ENCODE peak calls at places on chromosomes 12 and 14, in six cellular contexts. One of them, this sample, is unnamed.

GRCh38 chr14:97777622-97778021 is 980.4 kb downstream of the VRK1 start:
- ATAC-seq in mucosa of descending colon: no peak
- ATAC-seq in activated B cell treated with CpG ODN at 0.5 μM for 24 hours: no peak
- ATAC-seq in Right ventricle myocardium superior: no peak
- ATAC-seq in activated naive CD4-positive, alpha-beta T cell treated with anti-CD3 and anti-CD28 coated beads, Interleukin-2, amount 50 U/mL, for 72 hours: no peak
- ATAC-seq in activated naive CD8-positive, alpha-beta T cell treated with anti-CD3 and anti-CD28 coated beads, Interleukin-2, amount 10 ng/mL, durations not matched to agents 7 days and 5 days: no peak
- ATAC-seq in this sample: no peak

GRCh38 chr14:74263181-74263580 is 23.9 kb downstream of the VSX2 start:
- ATAC-seq in Right ventricle myocardium superior: no peak
- ATAC-seq in activated naive CD8-positive, alpha-beta T cell treated with anti-CD3 and anti-CD28 coated beads, Interleukin-2, amount 10 ng/mL, durations not matched to agents 7 days and 5 days: no peak
- ATAC-seq in activated B cell treated with CpG ODN at 0.5 μM for 24 hours: no peak
- ATAC-seq in mucosa of descending colon: no peak
- ATAC-seq in activated naive CD4-positive, alpha-beta T cell treated with anti-CD3 and anti-CD28 coated beads, Interleukin-2, amount 50 U/mL, for 72 hours: no peak
- ATAC-seq in this sample: no peak

GRCh38 chr14:78446807-78447206 is 276.6 kb downstream of the NRXN3 start:
- ATAC-seq in activated naive CD8-positive, alpha-beta T cell treated with anti-CD3 and anti-CD28 coated beads, Interleukin-2, amount 10 ng/mL, durations not matched to agents 7 days and 5 days: no peak
- ATAC-seq in Right ventricle myocardium superior: no peak
- ATAC-seq in activated B cell treated with CpG ODN at 0.5 μM for 24 hours: no peak
- ATAC-seq in activated naive CD4-positive, alpha-beta T cell treated with anti-CD3 and anti-CD28 coated beads, Interleukin-2, amount 50 U/mL, for 72 hours: no peak
- ATAC-seq in mucosa of descending colon: no peak
- ATAC-seq in this sample: no peak

GRCh38 chr12:105848286-105848685 is 290.5 kb downstream of the NUAK1 start:
- ATAC-seq in mucosa of descending colon: no peak
- ATAC-seq in Right ventricle myocardium superior: no peak
- ATAC-seq in activated B cell treated with CpG ODN at 0.5 μM for 24 hours: no peak
- ATAC-seq in activated naive CD8-positive, alpha-beta T cell treated with anti-CD3 and anti-CD28 coated beads, Interleukin-2, amount 10 ng/mL, durations not matched to agents 7 days and 5 days: no peak
- ATAC-seq in activated naive CD4-positive, alpha-beta T cell treated with anti-CD3 and anti-CD28 coated beads, Interleukin-2, amount 50 U/mL, for 72 hours: no peak
- ATAC-seq in this sample: no peak

GRCh38 chr12:109653896-109654295 is 59.7 kb upstream of the FAM222A start:
- ATAC-seq in activated B cell treated with CpG ODN at 0.5 μM for 24 hours: no peak
- ATAC-seq in Right ventricle myocardium superior: peak
- ATAC-seq in mucosa of descending colon: no peak
- ATAC-seq in activated naive CD4-positive, alpha-beta T cell treated with anti-CD3 and anti-CD28 coated beads, Interleukin-2, amount 50 U/mL, for 72 hours: no peak
- ATAC-seq in activated naive CD8-positive, alpha-beta T cell treated with anti-CD3 and anti-CD28 coated beads, Interleukin-2, amount 10 ng/mL, durations not matched to agents 7 days and 5 days: no peak
- ATAC-seq in this sample: no peak

GRCh38 chr12:92138144-92138543 is 7.5 kb downstream of the BTG1 start:
- ATAC-seq in activated B cell treated with CpG ODN at 0.5 μM for 24 hours: no peak
- ATAC-seq in Right ventricle myocardium superior: no peak
- ATAC-seq in mucosa of descending colon: no peak
- ATAC-seq in activated naive CD8-positive, alpha-beta T cell treated with anti-CD3 and anti-CD28 coated beads, Interleukin-2, amount 10 ng/mL, durations not matched to agents 7 days and 5 days: no peak
- ATAC-seq in activated naive CD4-positive, alpha-beta T cell treated with anti-CD3 and anti-CD28 coated beads, Interleukin-2, amount 50 U/mL, for 72 hours: no peak
- ATAC-seq in this sample: no peak

GRCh38 chr12:88202500-88202899 is 60.4 kb downstream of the TMTC3 start:
- ATAC-seq in mucosa of descending colon: no peak
- ATAC-seq in activated B cell treated with CpG ODN at 0.5 μM for 24 hours: no peak
- ATAC-seq in activated naive CD8-positive, alpha-beta T cell treated with anti-CD3 and anti-CD28 coated beads, Interleukin-2, amount 10 ng/mL, durations not matched to agents 7 days and 5 days: no peak
- ATAC-seq in activated naive CD4-positive, alpha-beta T cell treated with anti-CD3 and anti-CD28 coated beads, Interleukin-2, amount 50 U/mL, for 72 hours: no peak
- ATAC-seq in Right ventricle myocardium superior: no peak
- ATAC-seq in this sample: no peak

GRCh38 chr12:4246116-4246515 is 27.4 kb upstream of the CCND2 start:
- ATAC-seq in mucosa of descending colon: no peak
- ATAC-seq in activated B cell treated with CpG ODN at 0.5 μM for 24 hours: peak
- ATAC-seq in activated naive CD4-positive, alpha-beta T cell treated with anti-CD3 and anti-CD28 coated beads, Interleukin-2, amount 50 U/mL, for 72 hours: no peak
- ATAC-seq in activated naive CD8-positive, alpha-beta T cell treated with anti-CD3 and anti-CD28 coated beads, Interleukin-2, amount 10 ng/mL, durations not matched to agents 7 days and 5 days: no peak
- ATAC-seq in Right ventricle myocardium superior: no peak
- ATAC-seq in this sample: no peak

GRCh38 chr14:50342211-50343080 is 30.3 kb downstream of the DMAC2L start:
- ATAC-seq in activated naive CD4-positive, alpha-beta T cell treated with anti-CD3 and anti-CD28 coated beads, Interleukin-2, amount 50 U/mL, for 72 hours: no peak
- ATAC-seq in activated B cell treated with CpG ODN at 0.5 μM for 24 hours: peak
- ATAC-seq in Right ventricle myocardium superior: peak
- ATAC-seq in activated naive CD8-positive, alpha-beta T cell treated with anti-CD3 and anti-CD28 coated beads, Interleukin-2, amount 10 ng/mL, durations not matched to agents 7 days and 5 days: peak
- ATAC-seq in mucosa of descending colon: peak
- ATAC-seq in this sample: no peak

GRCh38 chr12:4910502-4911315 is 1.0 kb downstream of the KCNA1 start:
- ATAC-seq in activated B cell treated with CpG ODN at 0.5 μM for 24 hours: peak
- ATAC-seq in mucosa of descending colon: no peak
- ATAC-seq in activated naive CD8-positive, alpha-beta T cell treated with anti-CD3 and anti-CD28 coated beads, Interleukin-2, amount 10 ng/mL, durations not matched to agents 7 days and 5 days: peak
- ATAC-seq in activated naive CD4-positive, alpha-beta T cell treated with anti-CD3 and anti-CD28 coated beads, Interleukin-2, amount 50 U/mL, for 72 hours: peak
- ATAC-seq in Right ventricle myocardium superior: no peak
- ATAC-seq in this sample: peak

GRCh38 chr12:65643171-65643570 is 181.1 kb upstream of the HMGA2 start:
- ATAC-seq in activated B cell treated with CpG ODN at 0.5 μM for 24 hours: no peak
- ATAC-seq in activated naive CD8-positive, alpha-beta T cell treated with anti-CD3 and anti-CD28 coated beads, Interleukin-2, amount 10 ng/mL, durations not matched to agents 7 days and 5 days: no peak
- ATAC-seq in mucosa of descending colon: no peak
- ATAC-seq in activated naive CD4-positive, alpha-beta T cell treated with anti-CD3 and anti-CD28 coated beads, Interleukin-2, amount 50 U/mL, for 72 hours: no peak
- ATAC-seq in Right ventricle myocardium superior: no peak
- ATAC-seq in this sample: no peak

GRCh38 chr12:67758119-67758873 is 109.8 kb downstream of the DYRK2 start:
- ATAC-seq in activated naive CD4-positive, alpha-beta T cell treated with anti-CD3 and anti-CD28 coated beads, Interleukin-2, amount 50 U/mL, for 72 hours: no peak
- ATAC-seq in Right ventricle myocardium superior: peak
- ATAC-seq in mucosa of descending colon: peak
- ATAC-seq in activated naive CD8-positive, alpha-beta T cell treated with anti-CD3 and anti-CD28 coated beads, Interleukin-2, amount 10 ng/mL, durations not matched to agents 7 days and 5 days: no peak
- ATAC-seq in activated B cell treated with CpG ODN at 0.5 μM for 24 hours: peak
- ATAC-seq in this sample: no peak

GRCh38 chr12:19192709-19193108 is 63.2 kb downstream of the PLEKHA5 start:
- ATAC-seq in activated naive CD8-positive, alpha-beta T cell treated with anti-CD3 and anti-CD28 coated beads, Interleukin-2, amount 10 ng/mL, durations not matched to agents 7 days and 5 days: no peak
- ATAC-seq in activated naive CD4-positive, alpha-beta T cell treated with anti-CD3 and anti-CD28 coated beads, Interleukin-2, amount 50 U/mL, for 72 hours: no peak
- ATAC-seq in Right ventricle myocardium superior: no peak
- ATAC-seq in activated B cell treated with CpG ODN at 0.5 μM for 24 hours: no peak
- ATAC-seq in mucosa of descending colon: no peak
- ATAC-seq in this sample: no peak

GRCh38 chr14:99819514-99819913 is 26.3 kb downstream of the EML1 start:
- ATAC-seq in activated B cell treated with CpG ODN at 0.5 μM for 24 hours: no peak
- ATAC-seq in activated naive CD8-positive, alpha-beta T cell treated with anti-CD3 and anti-CD28 coated beads, Interleukin-2, amount 10 ng/mL, durations not matched to agents 7 days and 5 days: peak
- ATAC-seq in mucosa of descending colon: no peak
- ATAC-seq in Right ventricle myocardium superior: no peak
- ATAC-seq in activated naive CD4-positive, alpha-beta T cell treated with anti-CD3 and anti-CD28 coated beads, Interleukin-2, amount 50 U/mL, for 72 hours: peak
- ATAC-seq in this sample: no peak

GRCh38 chr14:99730876-99731351 is 46.8 kb downstream of the CYP46A1 start:
- ATAC-seq in Right ventricle myocardium superior: no peak
- ATAC-seq in mucosa of descending colon: no peak
- ATAC-seq in activated B cell treated with CpG ODN at 0.5 μM for 24 hours: no peak
- ATAC-seq in activated naive CD4-positive, alpha-beta T cell treated with anti-CD3 and anti-CD28 coated beads, Interleukin-2, amount 50 U/mL, for 72 hours: no peak
- ATAC-seq in activated naive CD8-positive, alpha-beta T cell treated with anti-CD3 and anti-CD28 coated beads, Interleukin-2, amount 10 ng/mL, durations not matched to agents 7 days and 5 days: no peak
- ATAC-seq in this sample: no peak

GRCh38 chr14:92558319-92558718 is 44.7 kb downstream of the RIN3 start:
- ATAC-seq in activated naive CD4-positive, alpha-beta T cell treated with anti-CD3 and anti-CD28 coated beads, Interleukin-2, amount 50 U/mL, for 72 hours: no peak
- ATAC-seq in mucosa of descending colon: no peak
- ATAC-seq in Right ventricle myocardium superior: no peak
- ATAC-seq in activated naive CD8-positive, alpha-beta T cell treated with anti-CD3 and anti-CD28 coated beads, Interleukin-2, amount 10 ng/mL, durations not matched to agents 7 days and 5 days: no peak
- ATAC-seq in activated B cell treated with CpG ODN at 0.5 μM for 24 hours: no peak
- ATAC-seq in this sample: no peak

GRCh38 chr14:104370256-104370870 is 209.2 kb upstream of the C14orf180 start:
- ATAC-seq in activated B cell treated with CpG ODN at 0.5 μM for 24 hours: no peak
- ATAC-seq in mucosa of descending colon: peak
- ATAC-seq in Right ventricle myocardium superior: peak
- ATAC-seq in activated naive CD4-positive, alpha-beta T cell treated with anti-CD3 and anti-CD28 coated beads, Interleukin-2, amount 50 U/mL, for 72 hours: no peak
- ATAC-seq in activated naive CD8-positive, alpha-beta T cell treated with anti-CD3 and anti-CD28 coated beads, Interleukin-2, amount 10 ng/mL, durations not matched to agents 7 days and 5 days: no peak
- ATAC-seq in this sample: no peak

GRCh38 chr14:59009967-59010366 is 178.5 kb upstream of the DAAM1 start:
- ATAC-seq in mucosa of descending colon: no peak
- ATAC-seq in activated naive CD4-positive, alpha-beta T cell treated with anti-CD3 and anti-CD28 coated beads, Interleukin-2, amount 50 U/mL, for 72 hours: no peak
- ATAC-seq in Right ventricle myocardium superior: no peak
- ATAC-seq in activated B cell treated with CpG ODN at 0.5 μM for 24 hours: no peak
- ATAC-seq in activated naive CD8-positive, alpha-beta T cell treated with anti-CD3 and anti-CD28 coated beads, Interleukin-2, amount 10 ng/mL, durations not matched to agents 7 days and 5 days: no peak
- ATAC-seq in this sample: no peak

GRCh38 chr12:95118138-95118787 is 44.8 kb upstream of the NR2C1 start:
- ATAC-seq in activated naive CD8-positive, alpha-beta T cell treated with anti-CD3 and anti-CD28 coated beads, Interleukin-2, amount 10 ng/mL, durations not matched to agents 7 days and 5 days: no peak
- ATAC-seq in mucosa of descending colon: no peak
- ATAC-seq in Right ventricle myocardium superior: no peak
- ATAC-seq in activated naive CD4-positive, alpha-beta T cell treated with anti-CD3 and anti-CD28 coated beads, Interleukin-2, amount 50 U/mL, for 72 hours: no peak
- ATAC-seq in activated B cell treated with CpG ODN at 0.5 μM for 24 hours: no peak
- ATAC-seq in this sample: no peak

GRCh38 chr12:54879579-54879978 is 25.3 kb downstream of the MUCL1 start:
- ATAC-seq in activated naive CD8-positive, alpha-beta T cell treated with anti-CD3 and anti-CD28 coated beads, Interleukin-2, amount 10 ng/mL, durations not matched to agents 7 days and 5 days: no peak
- ATAC-seq in Right ventricle myocardium superior: no peak
- ATAC-seq in mucosa of descending colon: no peak
- ATAC-seq in activated naive CD4-positive, alpha-beta T cell treated with anti-CD3 and anti-CD28 coated beads, Interleukin-2, amount 50 U/mL, for 72 hours: peak
- ATAC-seq in activated B cell treated with CpG ODN at 0.5 μM for 24 hours: no peak
- ATAC-seq in this sample: no peak

GRCh38 chr12:93174048-93174447 is 203.7 kb upstream of the NUDT4 start:
- ATAC-seq in mucosa of descending colon: no peak
- ATAC-seq in Right ventricle myocardium superior: peak
- ATAC-seq in activated naive CD4-positive, alpha-beta T cell treated with anti-CD3 and anti-CD28 coated beads, Interleukin-2, amount 50 U/mL, for 72 hours: no peak
- ATAC-seq in activated naive CD8-positive, alpha-beta T cell treated with anti-CD3 and anti-CD28 coated beads, Interleukin-2, amount 10 ng/mL, durations not matched to agents 7 days and 5 days: no peak
- ATAC-seq in activated B cell treated with CpG ODN at 0.5 μM for 24 hours: no peak
- ATAC-seq in this sample: no peak

GRCh38 chr14:101719708-101720107 is 41.8 kb upstream of the PPP2R5C start:
- ATAC-seq in activated B cell treated with CpG ODN at 0.5 μM for 24 hours: no peak
- ATAC-seq in activated naive CD4-positive, alpha-beta T cell treated with anti-CD3 and anti-CD28 coated beads, Interleukin-2, amount 50 U/mL, for 72 hours: no peak
- ATAC-seq in Right ventricle myocardium superior: peak
- ATAC-seq in mucosa of descending colon: no peak
- ATAC-seq in activated naive CD8-positive, alpha-beta T cell treated with anti-CD3 and anti-CD28 coated beads, Interleukin-2, amount 10 ng/mL, durations not matched to agents 7 days and 5 days: no peak
- ATAC-seq in this sample: no peak

GRCh38 chr12:53255993-53256392 is 12.1 kb upstream of the ESPL1 start:
- ATAC-seq in mucosa of descending colon: no peak
- ATAC-seq in activated naive CD4-positive, alpha-beta T cell treated with anti-CD3 and anti-CD28 coated beads, Interleukin-2, amount 50 U/mL, for 72 hours: no peak
- ATAC-seq in activated B cell treated with CpG ODN at 0.5 μM for 24 hours: peak
- ATAC-seq in Right ventricle myocardium superior: no peak
- ATAC-seq in activated naive CD8-positive, alpha-beta T cell treated with anti-CD3 and anti-CD28 coated beads, Interleukin-2, amount 10 ng/mL, durations not matched to agents 7 days and 5 days: no peak
- ATAC-seq in this sample: no peak

GRCh38 chr14:75077794-75078193 is 8.4 kb downstream of the ZC2HC1C start:
- ATAC-seq in activated naive CD4-positive, alpha-beta T cell treated with anti-CD3 and anti-CD28 coated beads, Interleukin-2, amount 50 U/mL, for 72 hours: no peak
- ATAC-seq in activated naive CD8-positive, alpha-beta T cell treated with anti-CD3 and anti-CD28 coated beads, Interleukin-2, amount 10 ng/mL, durations not matched to agents 7 days and 5 days: no peak
- ATAC-seq in activated B cell treated with CpG ODN at 0.5 μM for 24 hours: no peak
- ATAC-seq in Right ventricle myocardium superior: no peak
- ATAC-seq in mucosa of descending colon: no peak
- ATAC-seq in this sample: no peak

GRCh38 chr12:94304566-94305061 is 155.1 kb downstream of the CEP83 start:
- ATAC-seq in activated B cell treated with CpG ODN at 0.5 μM for 24 hours: no peak
- ATAC-seq in Right ventricle myocardium superior: no peak
- ATAC-seq in activated naive CD8-positive, alpha-beta T cell treated with anti-CD3 and anti-CD28 coated beads, Interleukin-2, amount 10 ng/mL, durations not matched to agents 7 days and 5 days: no peak
- ATAC-seq in activated naive CD4-positive, alpha-beta T cell treated with anti-CD3 and anti-CD28 coated beads, Interleukin-2, amount 50 U/mL, for 72 hours: no peak
- ATAC-seq in mucosa of descending colon: no peak
- ATAC-seq in this sample: no peak

GRCh38 chr12:127078577-127079350 is 1188.2 kb upstream of the TMEM132C start:
- ATAC-seq in mucosa of descending colon: no peak
- ATAC-seq in activated B cell treated with CpG ODN at 0.5 μM for 24 hours: no peak
- ATAC-seq in activated naive CD8-positive, alpha-beta T cell treated with anti-CD3 and anti-CD28 coated beads, Interleukin-2, amount 10 ng/mL, durations not matched to agents 7 days and 5 days: no peak
- ATAC-seq in activated naive CD4-positive, alpha-beta T cell treated with anti-CD3 and anti-CD28 coated beads, Interleukin-2, amount 50 U/mL, for 72 hours: no peak
- ATAC-seq in Right ventricle myocardium superior: no peak
- ATAC-seq in this sample: no peak

GRCh38 chr12:67025543-67026114 is 243.5 kb upstream of the CAND1 start:
- ATAC-seq in activated naive CD8-positive, alpha-beta T cell treated with anti-CD3 and anti-CD28 coated beads, Interleukin-2, amount 10 ng/mL, durations not matched to agents 7 days and 5 days: no peak
- ATAC-seq in activated B cell treated with CpG ODN at 0.5 μM for 24 hours: peak
- ATAC-seq in activated naive CD4-positive, alpha-beta T cell treated with anti-CD3 and anti-CD28 coated beads, Interleukin-2, amount 50 U/mL, for 72 hours: peak
- ATAC-seq in Right ventricle myocardium superior: no peak
- ATAC-seq in mucosa of descending colon: no peak
- ATAC-seq in this sample: no peak

GRCh38 chr14:75934998-75935628 is 46.7 kb downstream of the TGFB3 start:
- ATAC-seq in mucosa of descending colon: no peak
- ATAC-seq in activated B cell treated with CpG ODN at 0.5 μM for 24 hours: no peak
- ATAC-seq in Right ventricle myocardium superior: peak
- ATAC-seq in activated naive CD8-positive, alpha-beta T cell treated with anti-CD3 and anti-CD28 coated beads, Interleukin-2, amount 10 ng/mL, durations not matched to agents 7 days and 5 days: no peak
- ATAC-seq in activated naive CD4-positive, alpha-beta T cell treated with anti-CD3 and anti-CD28 coated beads, Interleukin-2, amount 50 U/mL, for 72 hours: no peak
- ATAC-seq in this sample: no peak

GRCh38 chr14:54643696-54644176 is 76.8 kb downstream of the SAMD4A start:
- ATAC-seq in activated B cell treated with CpG ODN at 0.5 μM for 24 hours: no peak
- ATAC-seq in activated naive CD8-positive, alpha-beta T cell treated with anti-CD3 and anti-CD28 coated beads, Interleukin-2, amount 10 ng/mL, durations not matched to agents 7 days and 5 days: no peak
- ATAC-seq in mucosa of descending colon: no peak
- ATAC-seq in activated naive CD4-positive, alpha-beta T cell treated with anti-CD3 and anti-CD28 coated beads, Interleukin-2, amount 50 U/mL, for 72 hours: no peak
- ATAC-seq in Right ventricle myocardium superior: no peak
- ATAC-seq in this sample: no peak

GRCh38 chr12:124125472-124125871 is 152.5 kb downstream of the ZNF664 start:
- ATAC-seq in Right ventricle myocardium superior: no peak
- ATAC-seq in activated naive CD4-positive, alpha-beta T cell treated with anti-CD3 and anti-CD28 coated beads, Interleukin-2, amount 50 U/mL, for 72 hours: no peak
- ATAC-seq in mucosa of descending colon: no peak
- ATAC-seq in activated naive CD8-positive, alpha-beta T cell treated with anti-CD3 and anti-CD28 coated beads, Interleukin-2, amount 10 ng/mL, durations not matched to agents 7 days and 5 days: no peak
- ATAC-seq in activated B cell treated with CpG ODN at 0.5 μM for 24 hours: no peak
- ATAC-seq in this sample: no peak

GRCh38 chr14:88668448-88669116 is 105.7 kb downstream of the ZC3H14 start:
- ATAC-seq in mucosa of descending colon: peak
- ATAC-seq in activated naive CD4-positive, alpha-beta T cell treated with anti-CD3 and anti-CD28 coated beads, Interleukin-2, amount 50 U/mL, for 72 hours: no peak
- ATAC-seq in activated B cell treated with CpG ODN at 0.5 μM for 24 hours: peak
- ATAC-seq in Right ventricle myocardium superior: peak
- ATAC-seq in activated naive CD8-positive, alpha-beta T cell treated with anti-CD3 and anti-CD28 coated beads, Interleukin-2, amount 10 ng/mL, durations not matched to agents 7 days and 5 days: no peak
- ATAC-seq in this sample: no peak

GRCh38 chr12:10226086-10226485 is 13.4 kb downstream of the GABARAPL1 start:
- ATAC-seq in activated naive CD8-positive, alpha-beta T cell treated with anti-CD3 and anti-CD28 coated beads, Interleukin-2, amount 10 ng/mL, durations not matched to agents 7 days and 5 days: no peak
- ATAC-seq in mucosa of descending colon: no peak
- ATAC-seq in Right ventricle myocardium superior: peak
- ATAC-seq in activated B cell treated with CpG ODN at 0.5 μM for 24 hours: no peak
- ATAC-seq in activated naive CD4-positive, alpha-beta T cell treated with anti-CD3 and anti-CD28 coated beads, Interleukin-2, amount 50 U/mL, for 72 hours: no peak
- ATAC-seq in this sample: no peak

GRCh38 chr14:104735830-104736642 is 12.0 kb downstream of the ADSS1 start:
- ATAC-seq in activated B cell treated with CpG ODN at 0.5 μM for 24 hours: no peak
- ATAC-seq in mucosa of descending colon: no peak
- ATAC-seq in activated naive CD8-positive, alpha-beta T cell treated with anti-CD3 and anti-CD28 coated beads, Interleukin-2, amount 10 ng/mL, durations not matched to agents 7 days and 5 days: no peak
- ATAC-seq in Right ventricle myocardium superior: peak
- ATAC-seq in activated naive CD4-positive, alpha-beta T cell treated with anti-CD3 and anti-CD28 coated beads, Interleukin-2, amount 50 U/mL, for 72 hours: no peak
- ATAC-seq in this sample: no peak

GRCh38 chr12:29103539-29103974 is 45.5 kb upstream of the FAR2 start:
- ATAC-seq in activated naive CD4-positive, alpha-beta T cell treated with anti-CD3 and anti-CD28 coated beads, Interleukin-2, amount 50 U/mL, for 72 hours: peak
- ATAC-seq in Right ventricle myocardium superior: peak
- ATAC-seq in activated naive CD8-positive, alpha-beta T cell treated with anti-CD3 and anti-CD28 coated beads, Interleukin-2, amount 10 ng/mL, durations not matched to agents 7 days and 5 days: peak
- ATAC-seq in activated B cell treated with CpG ODN at 0.5 μM for 24 hours: peak
- ATAC-seq in mucosa of descending colon: peak
- ATAC-seq in this sample: peak